ENCODE peak calls at places on chromosome 17, in nine cellular contexts. O, P, Q, I, Y, N, F, S and G are unnamed samples.
A peak's percentile ranks its signal among the peaks of the same experiment; 100 is the strongest.

GRCh38 chr17:57609878-57610270 is 135.2 kb downstream of the CCDC182 start:
- DNase-seq in N (no peak), F (no peak), O (no peak), Q (no peak), P (no peak), S (no peak), Y (no peak), I (no peak), G (no peak)

GRCh38 chr17:21525464-21526130 is 149.4 kb downstream of the KCNJ12 start:
- DNase-seq in F (no peak), P (no peak), O (no peak), N (no peak), S (no peak), I (no peak), Q (no peak), Y (peak; percentile 33), G (no peak)

GRCh38 chr17:15479697-15480096 is 12.3 kb upstream of the CDRT4 start:
- DNase-seq in I (no peak), N (no peak), P (no peak), O (no peak), F (peak; percentile 11), Y (no peak), Q (no peak), S (peak; percentile 65), G (no peak)

GRCh38 chr17:40602445-40603443 is 37.5 kb upstream of the CCR7 start:
- DNase-seq in O (no peak), S (no peak), P (no peak), I (no peak), N (no peak), F (no peak), Y (peak; percentile 37), Q (no peak), G (no peak)

GRCh38 chr17:35774499-35774898 is 13.8 kb downstream of the C17orf50 start:
- DNase-seq in I (peak; percentile 64), F (no peak), N (peak; percentile 93), O (peak; percentile 73), Y (peak; percentile 60), P (peak; percentile 50), Q (no peak), S (peak; percentile 39), G (peak; percentile 65)

GRCh38 chr17:57662644-57663308 is 82.3 kb downstream of the CCDC182 start:
- DNase-seq in P (peak; percentile 88), N (peak; percentile 96), O (peak; percentile 97), Y (peak; percentile 100), Q (no peak), F (peak; percentile 96), I (peak; percentile 96), S (peak; percentile 100), G (peak; percentile 94)

GRCh38 chr17:19016881-19017280 is 12.3 kb upstream of the FAM83G start:
- DNase-seq in F (no peak), P (no peak), I (peak; percentile 56), O (no peak), S (no peak), Y (no peak), Q (no peak), N (no peak), G (no peak)

GRCh38 chr17:82817947-82818346 is 21.9 kb downstream of the ZNF750 start:
- DNase-seq in O (no peak), F (no peak), P (no peak), I (no peak), S (no peak), Q (no peak), Y (no peak), N (no peak), G (no peak)

GRCh38 chr17:75412455-75413317 is 7.2 kb upstream of the GRB2 start:
- DNase-seq in O (peak; percentile 63), N (peak; percentile 74), S (peak; percentile 88), Y (peak; percentile 95), F (peak; percentile 49), Q (peak; percentile 78), I (no peak), P (no peak), G (peak; percentile 68)

GRCh38 chr17:16442141-16442540 is 26.8 kb downstream of the TRPV2 start:
- DNase-seq in Q (no peak), Y (no peak), N (no peak), I (no peak), P (no peak), O (no peak), F (no peak), S (peak; percentile 25), G (no peak)

GRCh38 chr17:63549289-63549945 is 860 bp upstream of the DCAF7 start:
- DNase-seq in S (no peak), P (no peak), N (no peak), F (no peak), Y (no peak), O (no peak), I (peak; percentile 69), Q (no peak), G (no peak)

GRCh38 chr17:18246880-18247612 is 11.5 kb downstream of the FLII start:
- DNase-seq in O (peak; percentile 71), Q (no peak), I (peak; percentile 88), N (no peak), P (no peak), S (peak; percentile 62), Y (peak; percentile 99), F (peak; percentile 82), G (peak; percentile 86)

GRCh38 chr17:32792207-32792606 is 84.7 kb downstream of the MYO1D start:
- DNase-seq in I (no peak), F (no peak), O (no peak), P (no peak), Q (no peak), S (no peak), N (no peak), Y (no peak), G (no peak)

GRCh38 chr17:76905036-76905435 is 36.8 kb downstream of the MGAT5B start:
- DNase-seq in O (no peak), Y (no peak), F (no peak), N (no peak), Q (no peak), I (peak; percentile 28), S (no peak), P (no peak), G (no peak)

GRCh38 chr17:73552300-73553088 is 91.8 kb downstream of the SDK2 start:
- DNase-seq in I (no peak), Q (no peak), O (no peak), N (no peak), S (no peak), P (no peak), Y (no peak), F (no peak), G (peak; percentile 46)

GRCh38 chr17:17564896-17565295 is 26.6 kb downstream of the PEMT start:
- DNase-seq in N (no peak), O (no peak), I (peak; percentile 44), Q (no peak), F (no peak), P (no peak), S (no peak), Y (peak; percentile 82), G (no peak)

GRCh38 chr17:82238562-82239201 is 9.8 kb downstream of the SLC16A3 start:
- DNase-seq in I (peak; percentile 74), O (peak; percentile 84), S (peak; percentile 54), F (peak; percentile 89), P (no peak), N (peak; percentile 93), Q (no peak), Y (peak; percentile 75), G (peak; percentile 91)

GRCh38 chr17:42052478-42052877 is 2.1 kb upstream of the C17orf113 start:
- DNase-seq in Y (no peak), N (no peak), O (no peak), I (no peak), S (no peak), F (no peak), P (no peak), Q (no peak), G (no peak)

GRCh38 chr17:42051013-42051400 is 606 bp upstream of the C17orf113 start:
- DNase-seq in N (no peak), I (no peak), S (no peak), O (no peak), F (no peak), Y (no peak), P (no peak), Q (no peak), G (no peak)

GRCh38 chr17:42051645-42052044 is 1.2 kb upstream of the C17orf113 start:
- DNase-seq in O (no peak), N (no peak), I (no peak), Y (no peak), S (no peak), Q (no peak), P (no peak), F (no peak), G (no peak)

GRCh38 chr17:42049834-42050359 is 504 bp downstream of the C17orf113 start:
- DNase-seq in P (no peak), O (no peak), I (no peak), Q (no peak), N (no peak), F (no peak), S (no peak), Y (no peak), G (no peak)

DNA sequence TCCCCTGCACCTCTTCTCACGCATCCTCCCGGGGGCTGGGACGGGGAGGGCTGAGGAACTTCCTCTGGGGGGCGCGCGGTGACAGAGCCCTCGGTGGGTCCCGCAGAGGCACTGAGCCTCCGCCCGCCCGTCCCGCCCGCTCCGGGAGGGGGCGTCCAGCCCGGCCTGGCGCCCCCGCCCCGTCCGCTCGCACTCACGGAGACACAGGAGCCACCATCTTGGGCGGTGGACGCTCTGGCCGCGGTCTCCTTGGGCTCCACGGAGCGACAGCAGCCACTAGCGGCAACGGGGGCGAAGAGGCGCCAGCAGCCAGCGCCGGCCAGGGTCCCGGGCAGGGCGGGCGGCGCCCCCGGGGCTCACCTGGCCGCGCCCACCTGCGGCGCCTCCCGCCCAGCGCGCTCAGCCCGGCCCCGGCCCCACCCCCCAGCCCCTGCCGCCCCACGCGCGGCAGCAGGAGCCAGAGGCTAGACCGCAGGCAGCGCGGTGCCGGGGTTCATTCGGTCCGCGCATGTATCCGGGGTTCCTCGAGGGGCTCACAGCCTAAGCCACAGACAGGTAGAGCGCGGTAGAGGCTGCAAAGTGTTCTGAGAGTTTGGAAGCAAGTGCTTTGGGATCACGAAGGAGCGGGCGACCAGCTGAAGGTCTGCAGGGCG is at the start of gene C17orf113:
- DNase-seq in P (no peak), F (no peak), Q (peak; percentile 51), Y (peak; percentile 91), O (peak; percentile 34), I (peak; percentile 92), N (no peak), S (peak; percentile 24), G (peak; percentile 56)
- TF ChIP-seq CTCF in P (peak; percentile 36), F (peak; percentile 41), Q (peak; percentile 21), Y (peak; percentile 62), O (peak; percentile 58), I (no peak), N (peak; percentile 21), S (peak; percentile 19), G (peak; percentile 36)

GRCh38 chr17:78401891-78402290 is 23.4 kb downstream of the PGS1 start:
- DNase-seq in O (no peak), N (no peak), I (peak; percentile 15), Y (no peak), Q (no peak), S (no peak), F (no peak), P (no peak), G (no peak)
- H3K36me3 ChIP-seq in O (no peaks in the 10 kb centered on the region), N (peaks cover 86% of the 10 kb centered on the region), I (peaks cover 45% of the 10 kb centered on the region), Y (peaks cover 86% of the 10 kb centered on the region), Q (no peaks in the 10 kb centered on the region), S (peaks cover 82% of the 10 kb centered on the region), F (peaks cover 29% of the 10 kb centered on the region), P (peaks cover 40% of the 10 kb centered on the region), G (peaks cover 73% of the 10 kb centered on the region)

GRCh38 chr17:79612468-79613194 is 1.8 kb upstream of the RBFOX3 start:
- DNase-seq in P (no peak), I (peak; percentile 68), Y (peak; percentile 99), Q (peak; percentile 52), F (peak; percentile 1), S (peak; percentile 79), O (no peak), N (no peak), G (no peak)
- TF ChIP-seq CTCF in P (no peak), I (peak; percentile 33), Y (peak; percentile 96), Q (peak; percentile 76), F (peak; percentile 79), S (peak; percentile 95), O (peak; percentile 16), N (peak; percentile 13), G (no peak)

GRCh38 chr17:50076221-50076590 is 18.9 kb upstream of the PDK2 start:
- DNase-seq in P (no peak), Y (no peak), S (no peak), O (no peak), Q (no peak), I (peak; percentile 53), F (no peak), N (no peak), G (no peak)
- H3K36me3 ChIP-seq in P (peaks cover 89% of the 10 kb centered on the region), Y (peaks cover 3% of the 10 kb centered on the region), S (peaks cover 98% of the 10 kb centered on the region), O (no peaks in the 10 kb centered on the region), Q (no peaks in the 10 kb centered on the region), I (peaks cover 66% of the 10 kb centered on the region), F (peaks cover 80% of the 10 kb centered on the region), N (peaks cover 100% of the 10 kb centered on the region), G (peaks cover 88% of the 10 kb centered on the region)